ENCODE peak calls at places on chromosome 3, in eight cellular contexts. L, C, S, F, O, J, V and P are unnamed samples.

GRCh38 chr3:177694951-177695350 is 497.7 kb upstream of the TBL1XR1 start:
- DNase-seq in L (no peak), C (no peak), S (no peak), F (no peak), O (no peak), J (no peak), V (no peak), P (no peak)

GRCh38 chr3:185270262-185270955 is 16.6 kb upstream of the EHHADH start:
- DNase-seq in L (peak; percentile 23), C (no peak), S (no peak), F (no peak), O (peak; percentile 66), J (peak; percentile 67), V (no peak), P (peak; percentile 52)

GRCh38 chr3:125062904-125063618 is 7.3 kb upstream of the HEG1 start:
- DNase-seq in L (peak; percentile 91), C (peak; percentile 24), S (no peak), F (peak; percentile 81), O (peak; percentile 83), J (no peak), V (peak; percentile 61), P (peak; percentile 75)

GRCh38 chr3:49725906-49726681 is 2.3 kb upstream of the GMPPB start:
- DNase-seq in L (no peak), C (no peak), S (no peak), F (no peak), O (no peak), J (no peak), V (no peak), P (no peak)

GRCh38 chr3:111712294-111713180 is 117.4 kb upstream of the ZBED2 start:
- DNase-seq in L (no peak), C (no peak), S (peak; percentile 17), F (no peak), O (no peak), J (peak; percentile 0), V (peak; percentile 41), P (no peak)

GRCh38 chr3:15271785-15272381 is 60.5 kb downstream of the SH3BP5 start:
- DNase-seq in L (no peak), C (no peak), S (peak; percentile 74), F (no peak), O (no peak), J (no peak), V (peak; percentile 74), P (no peak)

GRCh38 chr3:140285380-140285779 is 350.4 kb downstream of the CLSTN2 start:
- DNase-seq in L (no peak), C (no peak), S (no peak), F (no peak), O (no peak), J (no peak), V (no peak), P (no peak)

GRCh38 chr3:4766263-4766662 is 213.0 kb upstream of the BHLHE40 start:
- DNase-seq in L (no peak), C (no peak), S (no peak), F (no peak), O (no peak), J (no peak), V (no peak), P (no peak)

GRCh38 chr3:26712211-26713026 is 89.8 kb downstream of the LRRC3B start:
- DNase-seq in L (peak; percentile 11), C (no peak), S (no peak), F (peak; percentile 19), O (peak; percentile 3), J (peak; percentile 22), V (no peak), P (peak; percentile 15)

GRCh38 chr3:107985496-107985895 is 105.3 kb downstream of the CD47 start:
- DNase-seq in L (no peak), C (no peak), S (no peak), F (no peak), O (no peak), J (no peak), V (no peak), P (peak; percentile 20)

GRCh38 chr3:25428950-25429349 is 887 bp downstream of the RARB start:
- DNase-seq in L (no peak), C (no peak), S (no peak), F (no peak), O (no peak), J (no peak), V (no peak), P (no peak)

GRCh38 chr3:146625117-146625775 is 20.1 kb upstream of the PLSCR5 start:
- DNase-seq in L (no peak), C (no peak), S (no peak), F (no peak), O (peak; percentile 3), J (no peak), V (no peak), P (peak; percentile 27)

GRCh38 chr3:31610700-31611275 is 78.1 kb downstream of the STT3B start:
- DNase-seq in L (peak; percentile 36), C (no peak), S (no peak), F (peak; percentile 31), O (peak; percentile 11), J (no peak), V (no peak), P (peak; percentile 78)

GRCh38 chr3:194871143-194871863 is 185.6 kb downstream of the FAM43A start:
- DNase-seq in L (peak; percentile 88), C (peak; percentile 29), S (no peak), F (peak; percentile 61), O (peak; percentile 80), J (peak; percentile 89), V (peak; percentile 76), P (peak; percentile 85)

GRCh38 chr3:170226426-170226960 is 4.3 kb downstream of the PRKCI start:
- DNase-seq in L (no peak), C (no peak), S (no peak), F (no peak), O (peak; percentile 29), J (no peak), V (no peak), P (no peak)

GRCh38 chr3:112128843-112129727 is 4.0 kb downstream of the GCSAM start:
- DNase-seq in L (peak; percentile 68), C (no peak), S (no peak), F (peak; percentile 10), O (no peak), J (no peak), V (no peak), P (no peak)

GRCh38 chr3:106068386-106068785 is 199.6 kb upstream of the CBLB start:
- DNase-seq in L (no peak), C (no peak), S (no peak), F (no peak), O (no peak), J (no peak), V (no peak), P (peak; percentile 4)

GRCh38 chr3:133930341-133930933 is 34.8 kb upstream of the RAB6B start:
- DNase-seq in L (peak; percentile 47), C (no peak), S (no peak), F (peak; percentile 33), O (peak; percentile 69), J (peak; percentile 55), V (no peak), P (peak; percentile 89)

GRCh38 chr3:142566096-142566495 is 12.4 kb downstream of the ATR start:
- DNase-seq in L (peak; percentile 78), C (no peak), S (no peak), F (no peak), O (no peak), J (peak; percentile 85), V (no peak), P (no peak)

GRCh38 chr3:132083583-132084372 is 49.0 kb upstream of the CPNE4 start:
- DNase-seq in L (peak; percentile 71), C (no peak), S (no peak), F (peak; percentile 27), O (no peak), J (no peak), V (no peak), P (peak; percentile 78)

GRCh38 chr3:100269410-100270217 is 8.8 kb downstream of the TBC1D23 start:
- DNase-seq in L (peak; percentile 98), C (no peak), S (no peak), F (peak; percentile 1), O (peak; percentile 62), J (no peak), V (no peak), P (peak; percentile 24)

GRCh38 chr3:34305266-34305665 is 506.8 kb downstream of the PDCD6IP start:
- DNase-seq in L (no peak), C (no peak), S (no peak), F (no peak), O (no peak), J (no peak), V (no peak), P (no peak)

GRCh38 chr3:61574854-61575253 is 13.5 kb downstream of the PTPRG start:
- DNase-seq in L (peak; percentile 61), C (no peak), S (no peak), F (no peak), O (peak; percentile 77), J (no peak), V (no peak), P (no peak)

GRCh38 chr3:146830231-146830630 is 225.1 kb upstream of the PLSCR5 start:
- DNase-seq in L (no peak), C (no peak), S (no peak), F (no peak), O (no peak), J (no peak), V (no peak), P (no peak)

GRCh38 chr3:128523591-128523990 is 30.6 kb upstream of the GATA2 start:
- DNase-seq in L (no peak), C (no peak), S (no peak), F (no peak), O (no peak), J (no peak), V (no peak), P (no peak)

GRCh38 chr3:99678023-99678422 is 39.6 kb downstream of the COL8A1 start:
- DNase-seq in L (peak; percentile 87), C (no peak), S (no peak), F (no peak), O (peak; percentile 56), J (no peak), V (no peak), P (peak; percentile 48)

GRCh38 chr3:46882377-46883015 is 5.0 kb downstream of the PTH1R start:
- DNase-seq in L (no peak), C (peak; percentile 19), S (no peak), F (no peak), O (peak; percentile 45), J (no peak), V (no peak), P (no peak)

GRCh38 chr3:45817788-45818523 is 21.6 kb upstream of the SLC6A20 start:
- DNase-seq in L (peak; percentile 97), C (no peak), S (no peak), F (peak; percentile 96), O (peak; percentile 81), J (no peak), V (no peak), P (peak; percentile 91)

GRCh38 chr3:66464512-66464894 is 36.3 kb downstream of the LRIG1 start:
- DNase-seq in L (no peak), C (no peak), S (no peak), F (no peak), O (no peak), J (no peak), V (no peak), P (no peak)

GRCh38 chr3:105798381-105798934 is 70.4 kb downstream of the CBLB start:
- DNase-seq in L (no peak), C (no peak), S (no peak), F (no peak), O (no peak), J (no peak), V (no peak), P (no peak)

GRCh38 chr3:182683335-182684257 is 109.7 kb upstream of the ATP11B start:
- DNase-seq in L (peak; percentile 72), C (peak; percentile 57), S (peak; percentile 44), F (peak; percentile 74), O (peak; percentile 82), J (peak; percentile 83), V (no peak), P (peak; percentile 83)

GRCh38 chr3:11551019-11551418 is 92.7 kb downstream of the VGLL4 start:
- DNase-seq in L (no peak), C (no peak), S (no peak), F (no peak), O (no peak), J (no peak), V (no peak), P (no peak)

GRCh38 chr3:47851888-47852603 is 49.1 kb downstream of the DHX30 start:
- DNase-seq in L (no peak), C (no peak), S (no peak), F (no peak), O (no peak), J (no peak), V (peak; percentile 18), P (no peak)

GRCh38 chr3:157156844-157157635 is 2.9 kb downstream of the CCNL1 start:
- DNase-seq in L (no peak), C (no peak), S (no peak), F (peak; percentile 55), O (no peak), J (no peak), V (no peak), P (no peak)